ENCODE peak calls at places on chromosomes 4 and X, in five cellular contexts. A, X, B, Y and L are unnamed samples.

GRCh38 chr4:153535735-153536494 is 69.8 kb downstream of the TMEM131L start:
- DNase-seq in A (no peak), X (no peak), B (no peak), Y (no peak), L (no peak)

GRCh38 chrX:1026263-1027015 is 186.0 kb downstream of the CRLF2 start:
- DNase-seq in A (no peak), X (no peak), B (no peak), Y (no peak), L (no peak)

GRCh38 chr4:117545042-117545441 is 459.7 kb upstream of the TRAM1L1 start:
- DNase-seq in A (no peak), X (no peak), B (no peak), Y (no peak), L (no peak)

GRCh38 chr4:141645611-141646340 is 9.4 kb downstream of the IL15 start:
- DNase-seq in A (no peak), X (peak), B (no peak), Y (no peak), L (no peak)

GRCh38 chr4:6824071-6824470 is 41.5 kb downstream of the KIAA0232 start:
- DNase-seq in A (no peak), X (no peak), B (no peak), Y (no peak), L (no peak)

GRCh38 chr4:5592272-5592671 is 116.1 kb downstream of the EVC2 start:
- DNase-seq in A (no peak), X (no peak), B (no peak), Y (no peak), L (no peak)

GRCh38 chr4:38322709-38323108 is 341.3 kb upstream of the KLF3 start:
- DNase-seq in A (no peak), X (peak), B (no peak), Y (no peak), L (no peak)

GRCh38 chrX:123648028-123648810 is 84.6 kb downstream of the THOC2 start:
- DNase-seq in A (peak), X (peak), B (no peak), Y (peak), L (no peak)

GRCh38 chrX:45596190-45596808 is 395.6 kb upstream of the DIPK2B start:
- DNase-seq in A (no peak), X (peak), B (no peak), Y (no peak), L (no peak)

GRCh38 chr4:28966982-28967381 is 1753.2 kb upstream of the PCDH7 start:
- DNase-seq in A (no peak), X (peak), B (no peak), Y (no peak), L (no peak)

GRCh38 chr4:153543351-153543750 is 77.2 kb downstream of the TMEM131L start:
- DNase-seq in A (no peak), X (no peak), B (no peak), Y (no peak), L (no peak)